ENCODE peak calls at places on chromosomes 16 and 17, in eight cellular contexts. T is fibroblast of pulmonary artery, C is dorsolateral prefrontal cortex, H is cardiac fibroblast, S is lower leg skin, E is pancreas, F is SK-N-SH, O is coronary artery. Q is an unnamed sample.
A peak's percentile ranks its signal among the peaks of the same experiment; 100 is the strongest.

GRCh38 chr17:32583053-32583452 is 96.3 kb downstream of the CDK5R1 start:
- DNase-seq in T (no peak), C (no peak), H (no peak), S (no peak), E (no peak), F (no peak), O (no peak), Q (no peak)

GRCh38 chr16:66299349-66299748 is 67.1 kb upstream of the CDH5 start:
- DNase-seq in T (no peak), C (no peak), H (no peak), S (no peak), E (no peak), F (no peak), O (peak; percentile 8), Q (no peak)

GRCh38 chr16:790086-790485 is 1.7 kb downstream of the CHTF18 start:
- DNase-seq in T (no peak), C (no peak), H (no peak), S (no peak), E (no peak), F (no peak), O (no peak), Q (no peak)

GRCh38 chr17:44269795-44270320 is 1.9 kb upstream of the SLC4A1 start:
- DNase-seq in T (no peak), C (no peak), H (peak; percentile 7), S (no peak), E (no peak), F (peak; percentile 59), O (no peak), Q (no peak)

GRCh38 chr16:84138824-84139627 is 6.0 kb downstream of the HSDL1 start:
- DNase-seq in T (peak; percentile 24), C (no peak), H (peak; percentile 32), S (no peak), E (no peak), F (no peak), O (no peak), Q (no peak)

GRCh38 chr16:85749686-85750020 is 1.2 kb downstream of the C16orf74 start:
- DNase-seq in T (no peak), C (no peak), H (no peak), S (no peak), E (no peak), F (no peak), O (no peak), Q (no peak)

GRCh38 chr17:80945736-80946135 is 45.9 kb upstream of the CHMP6 start:
- DNase-seq in T (no peak), C (no peak), H (no peak), S (no peak), E (peak; percentile 37), F (peak; percentile 36), O (no peak), Q (no peak)

GRCh38 chr16:2992383-2993081 is 12.3 kb upstream of the PKMYT1 start:
- DNase-seq in T (no peak), C (no peak), H (no peak), S (no peak), E (no peak), F (no peak), O (no peak), Q (no peak)

GRCh38 chr16:66728117-66728787 is 23.2 kb downstream of the DYNC1LI2 start:
- DNase-seq in T (peak; percentile 80), C (no peak), H (peak; percentile 86), S (no peak), E (peak; percentile 23), F (peak; percentile 59), O (no peak), Q (peak; percentile 71)

GRCh38 chr16:89052824-89053724 is 40.6 kb upstream of the ACSF3 start:
- DNase-seq in T (no peak), C (peak; percentile 74), H (no peak), S (no peak), E (no peak), F (peak; percentile 90), O (no peak), Q (peak; percentile 47)
- H3K4me3 ChIP-seq in T (no peak overlapping the region), C (peak overlapping the region; percentile 51), H (no peak overlapping the region), S (peak overlapping the region; percentile 7), E (no peak overlapping the region), F (peak overlapping the region; percentile 62), O (no peak overlapping the region), Q (peak overlapping the region; percentile 55)

DNA sequence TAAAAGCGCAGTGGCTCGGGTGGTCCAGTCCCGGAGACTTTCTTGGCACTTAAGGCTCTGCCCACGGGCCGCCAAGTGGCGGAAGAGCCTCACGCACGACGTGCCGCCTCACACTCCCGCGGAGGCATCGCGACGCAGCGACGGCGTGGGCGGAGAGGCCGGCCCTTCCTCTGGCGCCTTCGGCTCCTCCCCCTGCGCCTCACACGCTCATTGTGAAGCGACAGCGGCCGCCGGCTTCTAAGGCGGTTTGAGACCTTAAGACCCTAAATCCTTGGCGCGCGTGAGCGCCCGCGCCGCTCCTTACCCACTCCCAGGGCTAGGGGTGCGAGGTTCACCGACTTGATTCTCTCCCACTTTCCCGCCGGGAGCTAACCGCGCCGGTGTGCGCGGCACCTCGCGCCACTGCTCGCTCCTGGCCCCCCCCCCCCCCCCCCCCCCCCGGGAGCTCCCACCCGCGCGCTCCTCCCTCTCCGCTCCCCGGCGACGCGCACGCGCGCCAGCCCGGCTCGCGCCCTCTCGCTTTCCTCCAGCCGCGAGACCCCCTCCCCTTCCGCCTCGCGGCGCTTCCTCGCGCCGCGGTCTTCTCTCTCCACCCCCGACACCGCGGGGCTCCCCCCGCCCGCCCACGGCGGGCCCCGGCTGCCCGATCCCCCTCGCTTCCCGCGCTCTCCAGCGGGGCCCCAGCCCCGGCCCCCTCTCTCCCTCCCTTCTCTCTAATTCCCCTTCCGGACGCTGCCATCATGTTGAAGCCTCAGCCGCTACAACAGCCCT is at the start of gene ATXN2L:
- DNase-seq in T (peak; percentile 98), C (peak; percentile 91), H (peak; percentile 98), S (peak; percentile 98), E (peak; percentile 95), F (peak; percentile 93), O (peak; percentile 94), Q (peak; percentile 91)
- TF ChIP-seq CTCF in T (no peak), C (peak; percentile 39), H (peak; percentile 1), S (no peak), E (no peak), F (no peak), O (no peak), Q (no peak)

GRCh38 chr17:13599808-13600398 is 1.8 kb downstream of the HS3ST3A1 start:
- DNase-seq in T (no peak), C (no peak), H (no peak), S (no peak), E (no peak), F (no peak), O (no peak), Q (no peak)
- H3K4me3 ChIP-seq in T (peak overlapping the region; percentile 67), C (no peak overlapping the region), H (peak overlapping the region; percentile 76), S (no peak overlapping the region), E (no peak overlapping the region), F (peak overlapping the region; percentile 81), O (no peak overlapping the region), Q (no peak overlapping the region)

GRCh38 chr17:9166678-9167077 is 145.4 kb downstream of the NTN1 start:
- DNase-seq in T (no peak), C (no peak), H (no peak), S (no peak), E (no peak), F (no peak), O (no peak), Q (no peak)

GRCh38 chr17:9158545-9159452 is 137.5 kb downstream of the NTN1 start:
- DNase-seq in T (no peak), C (no peak), H (no peak), S (no peak), E (no peak), F (no peak), O (no peak), Q (no peak)

GRCh38 chr17:9162275-9162985 is 141.1 kb downstream of the NTN1 start:
- DNase-seq in T (no peak), C (no peak), H (no peak), S (no peak), E (no peak), F (peak; percentile 55), O (no peak), Q (no peak)
- TF ChIP-seq CTCF in T (no peak), C (no peak), H (no peak), S (no peak), E (no peak), F (peak; percentile 29), O (no peak), Q (peak; percentile 53)

GRCh38 chr17:31004160-31004559 is 33.3 kb downstream of the RNF135 start:
- DNase-seq in T (no peak), C (no peak), H (no peak), S (no peak), E (no peak), F (no peak), O (no peak), Q (no peak)

GRCh38 chr17:31013844-31014243 is 43.0 kb downstream of the RNF135 start:
- DNase-seq in T (no peak), C (no peak), H (no peak), S (no peak), E (no peak), F (no peak), O (no peak), Q (no peak)

GRCh38 chr17:31007695-31008373 is 37.0 kb downstream of the RNF135 start:
- DNase-seq in T (no peak), C (no peak), H (no peak), S (no peak), E (no peak), F (no peak), O (no peak), Q (no peak)

GRCh38 chr17:31003225-31003866 is 32.5 kb downstream of the RNF135 start:
- DNase-seq in T (no peak), C (no peak), H (no peak), S (no peak), E (no peak), F (no peak), O (no peak), Q (no peak)

DNA sequence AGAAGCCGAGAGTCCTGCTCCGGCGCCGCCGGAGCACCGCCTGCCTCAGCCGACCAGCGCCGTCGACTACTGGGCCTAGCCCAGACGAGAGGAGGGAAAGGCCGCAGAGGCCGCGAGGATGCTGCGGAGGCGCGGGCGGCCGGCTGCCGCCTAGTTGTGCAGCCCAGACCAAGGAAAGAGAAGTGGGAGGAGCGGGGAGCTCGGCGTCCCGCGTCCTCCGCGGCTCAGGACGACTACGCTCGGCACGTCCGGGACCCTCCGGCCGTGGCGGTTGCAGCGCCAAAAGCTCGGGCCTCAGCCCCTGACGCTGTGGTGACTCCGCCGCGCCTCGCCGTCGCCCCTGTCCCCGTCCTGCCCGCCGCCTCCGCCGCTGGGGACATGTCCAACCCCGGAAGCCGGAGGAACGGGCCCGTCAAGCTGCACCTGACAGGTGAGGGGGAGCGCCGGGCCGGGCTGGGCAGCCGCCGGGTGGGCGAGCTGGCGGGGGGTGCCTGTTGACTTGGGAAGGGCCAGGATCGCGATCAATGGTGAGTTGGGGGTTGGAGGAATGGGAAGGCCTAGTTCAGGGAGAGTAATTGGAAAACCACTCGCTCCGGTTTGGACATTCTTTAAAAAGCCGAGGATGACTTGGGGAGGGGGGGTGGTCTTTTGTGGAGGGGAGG is 37.7 kb downstream of the RNF135 start:
- DNase-seq in T (peak; percentile 65), C (peak; percentile 19), H (peak; percentile 72), S (peak; percentile 90), E (peak; percentile 87), F (no peak), O (peak; percentile 79), Q (no peak)
- H3K4me3 ChIP-seq in T (peak overlapping the region; percentile 61), C (peak overlapping the region; percentile 68), H (peak overlapping the region; percentile 45), S (peak overlapping the region; percentile 60), E (peak overlapping the region; percentile 63), F (no peak overlapping the region), O (peak overlapping the region; percentile 84), Q (no peak overlapping the region)

Q was measured in LNCaP clone FGC.